ENCODE peak calls at places on chromosomes 16 and 17, in ten cellular contexts. X, E, C, A, L, T, S, G, D and K are unnamed samples.

GRCh38 chr16:75624921-75625334 is 1.8 kb upstream of the ADAT1 start:
- DNase-seq in X (peak; percentile 55), E (peak; percentile 18), C (peak; percentile 52), A (no peak), L (peak; percentile 45), T (no peak), S (no peak), G (no peak), D (no peak), K (no peak)

GRCh38 chr17:50214986-50215730 is 13.7 kb upstream of the COL1A1 start:
- DNase-seq in X (peak; percentile 64), E (no peak), C (no peak), A (no peak), L (no peak), T (no peak), S (no peak), G (no peak), D (no peak), K (no peak)

GRCh38 chr17:80782536-80783427 is 208.9 kb upstream of the CHMP6 start:
- DNase-seq in X (no peak), E (peak; percentile 21), C (peak; percentile 59), A (no peak), L (no peak), T (no peak), S (no peak), G (no peak), D (no peak), K (no peak)

GRCh38 chr17:44630703-44631102 is 25.6 kb upstream of the MEIOC start:
- DNase-seq in X (no peak), E (no peak), C (no peak), A (no peak), L (no peak), T (no peak), S (no peak), G (no peak), D (no peak), K (no peak)

GRCh38 chr16:66515543-66516171 is 34.3 kb downstream of the TK2 start:
- DNase-seq in X (peak; percentile 88), E (peak; percentile 55), C (peak; percentile 76), A (no peak), L (no peak), T (no peak), S (peak; percentile 31), G (no peak), D (no peak), K (no peak)

GRCh38 chr16:88910284-88911147 is 44.1 kb upstream of the PABPN1L start:
- DNase-seq in X (no peak), E (no peak), C (no peak), A (no peak), L (no peak), T (no peak), S (no peak), G (no peak), D (no peak), K (no peak)

GRCh38 chr16:18984425-18985005 is 781 bp downstream of the TMC7 start:
- DNase-seq in X (no peak), E (no peak), C (no peak), A (no peak), L (no peak), T (no peak), S (no peak), G (no peak), D (no peak), K (no peak)

GRCh38 chr16:27628216-27628945 is 78.4 kb downstream of the KATNIP start:
- DNase-seq in X (no peak), E (no peak), C (no peak), A (no peak), L (no peak), T (peak; percentile 32), S (no peak), G (no peak), D (no peak), K (no peak)

GRCh38 chr17:32355649-32356377 is 5.9 kb downstream of the ZNF207 start:
- DNase-seq in X (no peak), E (peak; percentile 55), C (peak; percentile 21), A (no peak), L (no peak), T (no peak), S (no peak), G (no peak), D (no peak), K (no peak)

GRCh38 chr16:2507052-2507678 is 6.6 kb upstream of the ATP6V0C start:
- DNase-seq in X (no peak), E (no peak), C (no peak), A (peak; percentile 80), L (no peak), T (peak; percentile 49), S (no peak), G (no peak), D (no peak), K (no peak)

GRCh38 chr17:10089221-10089799 is 109.1 kb downstream of the GAS7 start:
- DNase-seq in X (peak; percentile 29), E (no peak), C (peak; percentile 48), A (no peak), L (no peak), T (no peak), S (no peak), G (no peak), D (no peak), K (no peak)

GRCh38 chr17:3903881-3904286 is 11.0 kb upstream of the CAMKK1 start:
- DNase-seq in X (no peak), E (no peak), C (no peak), A (no peak), L (no peak), T (no peak), S (no peak), G (no peak), D (no peak), K (no peak)

GRCh38 chr16:2224183-2224486 is 744 bp downstream of the E4F1 start:
- DNase-seq in X (peak; percentile 71), E (no peak), C (peak; percentile 71), A (no peak), L (no peak), T (no peak), S (no peak), G (no peak), D (no peak), K (no peak)

GRCh38 chr17:78462148-78462547 is 83.7 kb downstream of the PGS1 start:
- DNase-seq in X (no peak), E (no peak), C (no peak), A (no peak), L (no peak), T (no peak), S (no peak), G (no peak), D (no peak), K (no peak)

GRCh38 chr17:18951941-18952842 is at the start of gene SLC5A10:
- DNase-seq in X (no peak), E (no peak), C (no peak), A (no peak), L (no peak), T (no peak), S (no peak), G (no peak), D (no peak), K (no peak)

GRCh38 chr17:28492352-28493310 is 13.5 kb upstream of the FOXN1 start:
- DNase-seq in X (peak; percentile 35), E (peak; percentile 61), C (peak; percentile 42), A (no peak), L (peak; percentile 48), T (no peak), S (no peak), G (no peak), D (no peak), K (no peak)

DNA sequence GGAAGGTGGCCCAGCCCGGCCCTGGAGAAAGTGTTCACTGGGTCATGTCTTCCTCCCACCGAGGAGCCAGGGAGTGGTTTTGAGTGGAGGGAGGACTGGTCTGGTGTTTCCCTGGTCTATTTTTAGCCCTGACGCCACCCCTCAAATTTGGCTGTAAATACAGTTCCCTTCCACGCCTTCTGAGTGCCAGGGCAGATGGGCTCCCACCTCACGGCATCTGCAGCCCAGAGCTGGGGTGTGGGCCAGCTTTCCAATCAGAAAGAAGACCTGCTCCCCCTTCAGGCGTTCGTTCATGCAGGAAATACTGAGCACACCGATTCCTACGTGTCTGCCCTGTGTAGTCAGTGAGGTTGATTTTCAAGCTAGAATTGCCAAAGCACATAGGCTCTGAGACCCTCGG is 53.7 kb downstream of the SNX20 start:
- DNase-seq in X (peak; percentile 55), E (no peak), C (peak; percentile 28), A (no peak), L (no peak), T (peak; percentile 48), S (no peak), G (no peak), D (no peak), K (no peak)
- TF ChIP-seq CTCF in X (peak; percentile 18), E (no peak), C (peak; percentile 42), A (peak; percentile 29), L (no peak), T (peak; percentile 40), S (no peak), G (peak; percentile 54), D (peak; percentile 68), K (peak; percentile 41)

DNA sequence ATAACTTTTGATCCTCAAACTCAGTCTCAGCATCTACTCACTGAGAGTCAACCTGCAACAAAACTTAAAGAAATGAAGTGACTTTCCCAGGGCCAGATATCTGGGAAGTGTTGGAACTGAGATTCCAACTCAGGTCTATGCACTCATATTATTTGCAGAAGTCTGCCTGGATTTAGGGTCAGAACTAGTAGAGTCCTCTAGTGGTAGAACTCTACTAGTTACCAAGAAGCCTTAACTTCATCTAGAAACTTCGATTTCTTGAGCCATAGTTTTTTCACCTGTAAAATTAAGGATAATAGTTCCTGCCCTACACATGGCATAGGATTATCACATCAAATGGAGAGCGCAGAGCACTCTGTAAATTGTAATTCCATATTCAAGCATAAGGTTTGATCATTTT is 23.4 kb upstream of the KRT24 start:
- DNase-seq in X (peak; percentile 8), E (peak; percentile 30), C (peak; percentile 24), A (no peak), L (no peak), T (no peak), S (no peak), G (no peak), D (no peak), K (no peak)
- TF ChIP-seq CTCF in X (peak; percentile 32), E (peak; percentile 42), C (peak; percentile 41), A (peak; percentile 41), L (peak; percentile 27), T (peak; percentile 34), S (no peak), G (peak; percentile 40), D (no peak), K (peak; percentile 19)

GRCh38 chr16:61936522-61936921 is 99.7 kb downstream of the CDH8 start:
- DNase-seq in X (no peak), E (peak; percentile 8), C (no peak), A (no peak), L (no peak), T (no peak), S (peak; percentile 39), G (no peak), D (no peak), K (no peak)
- TF ChIP-seq CTCF in X (peak; percentile 14), E (peak; percentile 28), C (peak; percentile 36), A (no peak), L (no peak), T (no peak), S (peak; percentile 70), G (no peak), D (no peak), K (no peak)

DNA sequence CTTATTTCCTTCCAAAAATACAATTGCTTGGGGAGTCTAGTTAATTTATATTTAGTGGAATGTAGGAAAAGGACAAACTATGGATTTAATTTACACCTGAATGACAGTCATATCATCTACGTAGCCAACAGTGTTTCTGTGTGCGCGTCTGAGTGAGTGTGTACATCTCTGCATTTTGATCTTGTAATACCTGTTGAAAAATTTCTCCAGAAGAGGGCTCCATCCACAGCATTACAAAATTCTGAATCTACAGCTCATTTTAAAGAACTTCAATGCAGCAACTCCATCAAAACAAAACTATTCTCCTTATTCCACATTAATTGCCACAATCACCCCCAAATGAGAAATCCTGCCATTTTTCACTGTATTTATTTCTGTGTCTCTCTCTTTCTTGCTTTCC is 3.9 kb downstream of the CDH13 start:
- DNase-seq in X (peak; percentile 59), E (peak; percentile 54), C (peak; percentile 67), A (no peak), L (no peak), T (no peak), S (no peak), G (no peak), D (no peak), K (no peak)
- TF ChIP-seq CTCF in X (peak; percentile 28), E (peak; percentile 38), C (peak; percentile 52), A (no peak), L (peak; percentile 53), T (peak; percentile 28), S (no peak), G (peak; percentile 44), D (peak; percentile 24), K (peak; percentile 45)